ENCODE peak calls at places on chromosomes 2 and 18, in ten cellular contexts. One of them, this sample, is unnamed.
A peak's percentile ranks its signal among the peaks of the same experiment; 100 is the strongest.

GRCh38 chr2:160719116-160719515 is 225.5 kb upstream of the RBMS1 start:
- DNase-seq in colonic mucosa: no peak
- DNase-seq in heart right ventricle: no peak
- DNase-seq in ACHN: no peak
- DNase-seq in cardiac fibroblast: peak; percentile 28
- DNase-seq in GM23248: peak; percentile 68
- DNase-seq in small intestine: no peak
- DNase-seq in hippocampal formation: no peak
- DNase-seq in bronchial epithelial cell: peak; percentile 61
- DNase-seq in activated naive CD4-positive, alpha-beta T cell: no peak
- DNase-seq in this sample: no peak

GRCh38 chr18:23683671-23684070 is 5.6 kb upstream of the LAMA3 start:
- DNase-seq in colonic mucosa: no peak
- DNase-seq in heart right ventricle: no peak
- DNase-seq in ACHN: no peak
- DNase-seq in cardiac fibroblast: peak; percentile 48
- DNase-seq in GM23248: peak; percentile 58
- DNase-seq in small intestine: no peak
- DNase-seq in hippocampal formation: no peak
- DNase-seq in bronchial epithelial cell: peak; percentile 40
- DNase-seq in activated naive CD4-positive, alpha-beta T cell: no peak
- DNase-seq in this sample: no peak

GRCh38 chr2:35548171-35548570 is 807.4 kb upstream of the CRIM1 start:
- DNase-seq in colonic mucosa: no peak
- DNase-seq in heart right ventricle: no peak
- DNase-seq in ACHN: no peak
- DNase-seq in cardiac fibroblast: peak; percentile 27
- DNase-seq in GM23248: peak; percentile 20
- DNase-seq in small intestine: no peak
- DNase-seq in hippocampal formation: no peak
- DNase-seq in bronchial epithelial cell: peak; percentile 64
- DNase-seq in activated naive CD4-positive, alpha-beta T cell: no peak
- DNase-seq in this sample: no peak

GRCh38 chr18:48896326-48896874 is 54.4 kb downstream of the SMAD7 start:
- DNase-seq in colonic mucosa: no peak
- DNase-seq in heart right ventricle: no peak
- DNase-seq in ACHN: no peak
- DNase-seq in cardiac fibroblast: no peak
- DNase-seq in GM23248: no peak
- DNase-seq in small intestine: no peak
- DNase-seq in hippocampal formation: no peak
- DNase-seq in bronchial epithelial cell: no peak
- DNase-seq in activated naive CD4-positive, alpha-beta T cell: no peak
- DNase-seq in this sample: no peak

GRCh38 chr2:16393483-16394071 is 272.1 kb downstream of the CYRIA start:
- DNase-seq in colonic mucosa: no peak
- DNase-seq in heart right ventricle: no peak
- DNase-seq in ACHN: no peak
- DNase-seq in cardiac fibroblast: no peak
- DNase-seq in GM23248: no peak
- DNase-seq in small intestine: no peak
- DNase-seq in hippocampal formation: no peak
- DNase-seq in bronchial epithelial cell: no peak
- DNase-seq in activated naive CD4-positive, alpha-beta T cell: no peak
- DNase-seq in this sample: no peak

GRCh38 chr2:165268751-165269150 is 29.5 kb downstream of the SCN2A start:
- DNase-seq in colonic mucosa: no peak
- DNase-seq in heart right ventricle: no peak
- DNase-seq in ACHN: no peak
- DNase-seq in cardiac fibroblast: no peak
- DNase-seq in GM23248: no peak
- DNase-seq in small intestine: no peak
- DNase-seq in hippocampal formation: no peak
- DNase-seq in bronchial epithelial cell: no peak
- DNase-seq in activated naive CD4-positive, alpha-beta T cell: no peak
- DNase-seq in this sample: no peak

GRCh38 chr2:177275041-177275440 is 10.5 kb upstream of the NFE2L2 start:
- DNase-seq in colonic mucosa: no peak
- DNase-seq in heart right ventricle: no peak
- DNase-seq in ACHN: no peak
- DNase-seq in cardiac fibroblast: peak; percentile 93
- DNase-seq in GM23248: peak; percentile 89
- DNase-seq in small intestine: no peak
- DNase-seq in hippocampal formation: no peak
- DNase-seq in bronchial epithelial cell: peak; percentile 84
- DNase-seq in activated naive CD4-positive, alpha-beta T cell: no peak
- DNase-seq in this sample: no peak

GRCh38 chr2:217996345-217996744 is 6.5 kb downstream of the TNS1 start:
- DNase-seq in colonic mucosa: peak; percentile 34
- DNase-seq in heart right ventricle: no peak
- DNase-seq in ACHN: no peak
- DNase-seq in cardiac fibroblast: peak; percentile 86
- DNase-seq in GM23248: peak; percentile 92
- DNase-seq in small intestine: no peak
- DNase-seq in hippocampal formation: no peak
- DNase-seq in bronchial epithelial cell: peak; percentile 71
- DNase-seq in activated naive CD4-positive, alpha-beta T cell: no peak
- DNase-seq in this sample: no peak

This sample was measured in lower lobe of right lung.